ENCODE peak calls at places on chromosome 21, in four cellular contexts. C, R, V and D are unnamed samples.

GRCh38 chr21:44065428-44065827 is 41.8 kb upstream of the PWP2 start:
- DNase-seq in C (no peak), R (no peak), V (no peak), D (no peak)

GRCh38 chr21:21383126-21383525 is 384.9 kb downstream of the NCAM2 start:
- DNase-seq in C (no peak), R (no peak), V (no peak), D (no peak)

GRCh38 chr21:32102426-32102825 is 176.4 kb downstream of the MIS18A start:
- DNase-seq in C (no peak), R (no peak), V (no peak), D (no peak)

GRCh38 chr21:40254540-40255455 is 387.6 kb downstream of the PCP4 start:
- DNase-seq in C (no peak), R (no peak), V (no peak), D (no peak)

GRCh38 chr21:32888971-32889370 is 117.4 kb upstream of the PAXBP1 start:
- DNase-seq in C (no peak), R (no peak), V (no peak), D (no peak)

GRCh38 chr21:29372063-29372802 is 73.5 kb downstream of the BACH1 start:
- DNase-seq in C (peak; percentile 78), R (peak; percentile 79), V (no peak), D (peak; percentile 59)

GRCh38 chr21:43588957-43589356 is 70.3 kb downstream of the HSF2BP start:
- DNase-seq in C (peak; percentile 57), R (no peak), V (no peak), D (no peak)

GRCh38 chr21:33217168-33217567 is 12.6 kb upstream of the IFNAR2 start:
- DNase-seq in C (no peak), R (no peak), V (no peak), D (no peak)

GRCh38 chr21:20030390-20030789 is 967.8 kb upstream of the NCAM2 start:
- DNase-seq in C (no peak), R (no peak), V (no peak), D (no peak)

GRCh38 chr21:26846036-26846931 is 1.1 kb upstream of the ADAMTS1 start:
- DNase-seq in C (no peak), R (no peak), V (no peak), D (no peak)

GRCh38 chr21:44013380-44014088 is 1.4 kb downstream of the TRAPPC10 start:
- DNase-seq in C (no peak), R (no peak), V (no peak), D (peak; percentile 32)

GRCh38 chr21:33123396-33124120 is 53.6 kb downstream of the OLIG1 start:
- DNase-seq in C (peak; percentile 43), R (no peak), V (no peak), D (no peak)

GRCh38 chr21:44653656-44654575 is 543 bp downstream of the KRTAP12-4 start:
- DNase-seq in C (no peak), R (no peak), V (no peak), D (no peak)

GRCh38 chr21:32728455-32729237 is 833 bp upstream of the SYNJ1 start:
- DNase-seq in C (no peak), R (no peak), V (no peak), D (no peak)

GRCh38 chr21:25107708-25108107 is 499.6 kb downstream of the MRPL39 start:
- DNase-seq in C (no peak), R (no peak), V (peak; percentile 7), D (no peak)

GRCh38 chr21:28436286-28436932 is 556.3 kb downstream of the LTN1 start:
- DNase-seq in C (no peak), R (no peak), V (no peak), D (no peak)

GRCh38 chr21:14548751-14549150 is 2.6 kb upstream of the SAMSN1 start:
- DNase-seq in C (no peak), R (no peak), V (no peak), D (no peak)

GRCh38 chr21:25891596-25891995 is 156.8 kb downstream of the GABPA start:
- DNase-seq in C (no peak), R (no peak), V (no peak), D (no peak)

GRCh38 chr21:40846566-40847411 is at the start of gene DSCAM:
- DNase-seq in C (no peak), R (no peak), V (no peak), D (no peak)

GRCh38 chr21:27315373-27315772 is 348.5 kb upstream of the ADAMTS5 start:
- DNase-seq in C (no peak), R (no peak), V (no peak), D (no peak)

GRCh38 chr21:35933466-35933865 is 126.9 kb downstream of the SETD4 start:
- DNase-seq in C (no peak), R (no peak), V (no peak), D (no peak)

GRCh38 chr21:31730687-31731111 is 1.2 kb downstream of the SCAF4 start:
- DNase-seq in C (peak; percentile 12), R (no peak), V (peak; percentile 70), D (no peak)

GRCh38 chr21:43892984-43893535 is 28.0 kb downstream of the AGPAT3 start:
- DNase-seq in C (no peak), R (no peak), V (no peak), D (peak; percentile 21)

GRCh38 chr21:25964009-25964408 is 206.6 kb downstream of the APP start:
- DNase-seq in C (no peak), R (no peak), V (no peak), D (no peak)

GRCh38 chr21:35198004-35198403 is 148.9 kb upstream of the RUNX1 start:
- DNase-seq in C (no peak), R (no peak), V (no peak), D (no peak)

GRCh38 chr21:39588884-39589283 is 23.9 kb upstream of the B3GALT5 start:
- DNase-seq in C (no peak), R (no peak), V (no peak), D (no peak)

GRCh38 chr21:44298301-44298700 is 1.6 kb upstream of the PFKL start:
- DNase-seq in C (peak; percentile 20), R (no peak), V (no peak), D (no peak)

GRCh38 chr21:26457817-26458216 is 115.3 kb downstream of the CYYR1 start:
- DNase-seq in C (no peak), R (no peak), V (no peak), D (no peak)

GRCh38 chr21:27831821-27832569 is 865.1 kb upstream of the ADAMTS5 start:
- DNase-seq in C (no peak), R (no peak), V (no peak), D (no peak)

GRCh38 chr21:44293551-44294231 is 6.2 kb upstream of the PFKL start:
- DNase-seq in C (no peak), R (no peak), V (no peak), D (no peak)

GRCh38 chr21:32611471-32611997 is 643 bp downstream of the CFAP298 start:
- DNase-seq in C (no peak), R (peak; percentile 50), V (no peak), D (no peak)

GRCh38 chr21:35578350-35578782 is 482.0 kb downstream of the SETD4 start:
- DNase-seq in C (no peak), R (no peak), V (no peak), D (no peak)

GRCh38 chr21:29825936-29826335 is 113.9 kb downstream of the GRIK1 start:
- DNase-seq in C (no peak), R (no peak), V (no peak), D (no peak)

GRCh38 chr21:30227633-30228404 is 11.9 kb upstream of the CLDN8 start:
- DNase-seq in C (no peak), R (no peak), V (no peak), D (no peak)

GRCh38 chr21:27519357-27519756 is 552.5 kb upstream of the ADAMTS5 start:
- DNase-seq in C (no peak), R (no peak), V (no peak), D (no peak)

GRCh38 chr21:31892686-31893085 is 19.9 kb downstream of the HUNK start:
- DNase-seq in C (no peak), R (no peak), V (no peak), D (no peak)

GRCh38 chr21:34029724-34030528 is 43.5 kb upstream of the MRPS6 start:
- DNase-seq in C (peak; percentile 23), R (peak; percentile 85), V (peak; percentile 39), D (peak; percentile 87)

GRCh38 chr21:17527240-17527639 is 14.4 kb downstream of the CXADR start:
- DNase-seq in C (peak; percentile 83), R (no peak), V (no peak), D (no peak)

DNA sequence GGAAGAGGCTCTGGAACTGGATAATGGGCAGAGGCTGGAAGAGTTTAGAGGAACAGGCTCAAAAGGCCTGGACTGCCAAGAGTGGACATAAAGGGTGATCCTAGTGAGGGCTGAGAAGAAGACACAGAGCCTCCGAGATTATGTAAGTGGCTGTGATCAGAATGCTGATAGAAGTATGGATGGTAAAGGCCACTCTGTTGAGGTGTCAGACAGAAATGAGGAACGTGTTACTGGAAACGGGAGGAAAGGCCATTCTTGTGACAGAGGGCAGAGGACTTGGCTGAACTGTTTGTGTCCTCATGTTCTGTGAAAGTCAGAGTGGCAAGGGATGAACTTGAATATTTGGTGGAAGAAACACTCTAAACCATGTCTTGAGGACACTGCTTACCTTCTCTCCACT is 6.7 kb upstream of the ABCG1 start:
- DNase-seq in C (no peak), R (no peak), V (no peak), D (no peak)
- TF ChIP-seq KDM1A in C (no peak), R (no peak), V (no peak), D (no peak)

GRCh38 chr21:45724994-45725843 is 81.7 kb downstream of the PCBP3 start:
- DNase-seq in C (no peak), R (no peak), V (no peak), D (no peak)

GRCh38 chr21:45725844-45726200 is 82.3 kb downstream of the PCBP3 start:
- DNase-seq in C (no peak), R (no peak), V (no peak), D (no peak)

GRCh38 chr21:45726438-45726837 is 82.9 kb downstream of the PCBP3 start:
- DNase-seq in C (no peak), R (no peak), V (no peak), D (no peak)

GRCh38 chr21:45723049-45723958 is 79.8 kb downstream of the PCBP3 start:
- DNase-seq in C (no peak), R (no peak), V (no peak), D (no peak)

GRCh38 chr21:45724345-45724961 is 80.9 kb downstream of the PCBP3 start:
- DNase-seq in C (no peak), R (no peak), V (no peak), D (no peak)
- TF ChIP-seq ATF3 in C (no peak), R (no peak), V (no peak), D (no peak)

GRCh38 chr21:37532868-37533780 is 166.6 kb downstream of the DYRK1A start:
- DNase-seq in C (no peak), R (peak; percentile 58), V (peak; percentile 10), D (no peak)
- TF ChIP-seq KDM1A in C (no peak), R (no peak), V (no peak), D (no peak)

GRCh38 chr21:18529253-18529652 is 125.7 kb upstream of the TMPRSS15 start:
- DNase-seq in C (no peak), R (no peak), V (no peak), D (no peak)
- TF ChIP-seq ATF3 in C (no peak), R (no peak), V (no peak), D (no peak)